ENCODE peak calls at places on chromosomes 6 and 20, in nine cellular contexts. One of them, this sample, is unnamed.

GRCh38 chr6:56370127-56370540 is 122.8 kb upstream of the COL21A1 start:
- DNase-seq in stimulated activated CD8-positive, alpha-beta memory T cell treated with anti-CD3 and anti-CD28 coated beads, Interleukin-7, amount 100 ng/mL, for 1 hour: no peak
- DNase-seq in GM12891: no peak
- DNase-seq in spleen: no peak
- DNase-seq in AG04450: no peak
- DNase-seq in progenitor cell of endocrine pancreas: peak
- DNase-seq in activated CD8-positive, alpha-beta memory T cell treated with anti-CD3 and anti-CD28 coated beads for 48 hours: no peak
- DNase-seq in endodermal cell: peak
- DNase-seq in HuH-7.5: peak
- DNase-seq in this sample: peak

GRCh38 chr6:35681298-35681697 is 7.4 kb downstream of the FKBP5 start:
- DNase-seq in HuH-7.5: no peak
- DNase-seq in activated CD8-positive, alpha-beta memory T cell treated with anti-CD3 and anti-CD28 coated beads for 48 hours: no peak
- DNase-seq in AG04450: no peak
- DNase-seq in spleen: no peak
- DNase-seq in GM12891: no peak
- DNase-seq in endodermal cell: no peak
- DNase-seq in progenitor cell of endocrine pancreas: no peak
- DNase-seq in stimulated activated CD8-positive, alpha-beta memory T cell treated with anti-CD3 and anti-CD28 coated beads, Interleukin-7, amount 100 ng/mL, for 1 hour: no peak
- DNase-seq in this sample: no peak

GRCh38 chr6:33837971-33838665 is 34.3 kb upstream of the MLN start:
- DNase-seq in spleen: no peak
- DNase-seq in GM12891: no peak
- DNase-seq in activated CD8-positive, alpha-beta memory T cell treated with anti-CD3 and anti-CD28 coated beads for 48 hours: no peak
- DNase-seq in HuH-7.5: no peak
- DNase-seq in stimulated activated CD8-positive, alpha-beta memory T cell treated with anti-CD3 and anti-CD28 coated beads, Interleukin-7, amount 100 ng/mL, for 1 hour: no peak
- DNase-seq in progenitor cell of endocrine pancreas: no peak
- DNase-seq in AG04450: peak
- DNase-seq in endodermal cell: peak
- DNase-seq in this sample: no peak

GRCh38 chr6:128112494-128112893 is 211.6 kb upstream of the THEMIS start:
- DNase-seq in activated CD8-positive, alpha-beta memory T cell treated with anti-CD3 and anti-CD28 coated beads for 48 hours: no peak
- DNase-seq in endodermal cell: no peak
- DNase-seq in stimulated activated CD8-positive, alpha-beta memory T cell treated with anti-CD3 and anti-CD28 coated beads, Interleukin-7, amount 100 ng/mL, for 1 hour: no peak
- DNase-seq in HuH-7.5: no peak
- DNase-seq in progenitor cell of endocrine pancreas: no peak
- DNase-seq in GM12891: no peak
- DNase-seq in spleen: no peak
- DNase-seq in AG04450: no peak
- DNase-seq in this sample: no peak

GRCh38 chr6:71887744-71888115 is 1.4 kb downstream of the RIMS1 start:
- DNase-seq in HuH-7.5: no peak
- DNase-seq in GM12891: no peak
- DNase-seq in AG04450: no peak
- DNase-seq in stimulated activated CD8-positive, alpha-beta memory T cell treated with anti-CD3 and anti-CD28 coated beads, Interleukin-7, amount 100 ng/mL, for 1 hour: no peak
- DNase-seq in progenitor cell of endocrine pancreas: no peak
- DNase-seq in spleen: no peak
- DNase-seq in endodermal cell: no peak
- DNase-seq in activated CD8-positive, alpha-beta memory T cell treated with anti-CD3 and anti-CD28 coated beads for 48 hours: no peak
- DNase-seq in this sample: no peak

GRCh38 chr20:44572551-44573500 is 9.6 kb upstream of the PKIG start:
- DNase-seq in GM12891: no peak
- DNase-seq in AG04450: peak
- DNase-seq in stimulated activated CD8-positive, alpha-beta memory T cell treated with anti-CD3 and anti-CD28 coated beads, Interleukin-7, amount 100 ng/mL, for 1 hour: no peak
- DNase-seq in HuH-7.5: no peak
- DNase-seq in activated CD8-positive, alpha-beta memory T cell treated with anti-CD3 and anti-CD28 coated beads for 48 hours: no peak
- DNase-seq in endodermal cell: no peak
- DNase-seq in spleen: no peak
- DNase-seq in progenitor cell of endocrine pancreas: no peak
- DNase-seq in this sample: peak

GRCh38 chr6:84263557-84263956 is 36.1 kb upstream of the CEP162 start:
- DNase-seq in stimulated activated CD8-positive, alpha-beta memory T cell treated with anti-CD3 and anti-CD28 coated beads, Interleukin-7, amount 100 ng/mL, for 1 hour: no peak
- DNase-seq in spleen: no peak
- DNase-seq in GM12891: no peak
- DNase-seq in endodermal cell: no peak
- DNase-seq in AG04450: no peak
- DNase-seq in progenitor cell of endocrine pancreas: no peak
- DNase-seq in HuH-7.5: no peak
- DNase-seq in activated CD8-positive, alpha-beta memory T cell treated with anti-CD3 and anti-CD28 coated beads for 48 hours: no peak
- DNase-seq in this sample: no peak

GRCh38 chr6:143803769-143804540 is 39.2 kb upstream of the LTV1 start:
- DNase-seq in GM12891: no peak
- DNase-seq in activated CD8-positive, alpha-beta memory T cell treated with anti-CD3 and anti-CD28 coated beads for 48 hours: no peak
- DNase-seq in spleen: no peak
- DNase-seq in AG04450: no peak
- DNase-seq in endodermal cell: peak
- DNase-seq in progenitor cell of endocrine pancreas: no peak
- DNase-seq in stimulated activated CD8-positive, alpha-beta memory T cell treated with anti-CD3 and anti-CD28 coated beads, Interleukin-7, amount 100 ng/mL, for 1 hour: no peak
- DNase-seq in HuH-7.5: no peak
- DNase-seq in this sample: no peak

GRCh38 chr6:21348462-21349195 is 244.9 kb upstream of the SOX4 start:
- DNase-seq in spleen: no peak
- DNase-seq in progenitor cell of endocrine pancreas: no peak
- DNase-seq in stimulated activated CD8-positive, alpha-beta memory T cell treated with anti-CD3 and anti-CD28 coated beads, Interleukin-7, amount 100 ng/mL, for 1 hour: no peak
- DNase-seq in AG04450: peak
- DNase-seq in HuH-7.5: no peak
- DNase-seq in GM12891: no peak
- DNase-seq in endodermal cell: peak
- DNase-seq in activated CD8-positive, alpha-beta memory T cell treated with anti-CD3 and anti-CD28 coated beads for 48 hours: no peak
- DNase-seq in this sample: no peak

GRCh38 chr20:22509090-22509938 is 75.1 kb downstream of the FOXA2 start:
- DNase-seq in stimulated activated CD8-positive, alpha-beta memory T cell treated with anti-CD3 and anti-CD28 coated beads, Interleukin-7, amount 100 ng/mL, for 1 hour: no peak
- DNase-seq in HuH-7.5: no peak
- DNase-seq in AG04450: no peak
- DNase-seq in endodermal cell: no peak
- DNase-seq in spleen: no peak
- DNase-seq in GM12891: no peak
- DNase-seq in progenitor cell of endocrine pancreas: no peak
- DNase-seq in activated CD8-positive, alpha-beta memory T cell treated with anti-CD3 and anti-CD28 coated beads for 48 hours: no peak
- DNase-seq in this sample: no peak

GRCh38 chr20:49236301-49236700 is 17.1 kb downstream of the DDX27 start:
- DNase-seq in HuH-7.5: no peak
- DNase-seq in AG04450: no peak
- DNase-seq in spleen: peak
- DNase-seq in GM12891: no peak
- DNase-seq in activated CD8-positive, alpha-beta memory T cell treated with anti-CD3 and anti-CD28 coated beads for 48 hours: no peak
- DNase-seq in endodermal cell: no peak
- DNase-seq in stimulated activated CD8-positive, alpha-beta memory T cell treated with anti-CD3 and anti-CD28 coated beads, Interleukin-7, amount 100 ng/mL, for 1 hour: no peak
- DNase-seq in progenitor cell of endocrine pancreas: no peak
- DNase-seq in this sample: no peak

GRCh38 chr6:55058682-55059081 is 115.6 kb upstream of the HCRTR2 start:
- DNase-seq in HuH-7.5: no peak
- DNase-seq in spleen: no peak
- DNase-seq in GM12891: no peak
- DNase-seq in progenitor cell of endocrine pancreas: no peak
- DNase-seq in stimulated activated CD8-positive, alpha-beta memory T cell treated with anti-CD3 and anti-CD28 coated beads, Interleukin-7, amount 100 ng/mL, for 1 hour: no peak
- DNase-seq in activated CD8-positive, alpha-beta memory T cell treated with anti-CD3 and anti-CD28 coated beads for 48 hours: no peak
- DNase-seq in AG04450: no peak
- DNase-seq in endodermal cell: no peak
- DNase-seq in this sample: no peak

GRCh38 chr20:9332783-9333482 is 181.5 kb upstream of the LAMP5 start:
- DNase-seq in stimulated activated CD8-positive, alpha-beta memory T cell treated with anti-CD3 and anti-CD28 coated beads, Interleukin-7, amount 100 ng/mL, for 1 hour: no peak
- DNase-seq in activated CD8-positive, alpha-beta memory T cell treated with anti-CD3 and anti-CD28 coated beads for 48 hours: no peak
- DNase-seq in HuH-7.5: no peak
- DNase-seq in GM12891: no peak
- DNase-seq in spleen: no peak
- DNase-seq in AG04450: no peak
- DNase-seq in progenitor cell of endocrine pancreas: no peak
- DNase-seq in endodermal cell: no peak
- DNase-seq in this sample: no peak

GRCh38 chr6:140487586-140487985 is 1113.1 kb upstream of the CITED2 start:
- DNase-seq in endodermal cell: no peak
- DNase-seq in spleen: no peak
- DNase-seq in stimulated activated CD8-positive, alpha-beta memory T cell treated with anti-CD3 and anti-CD28 coated beads, Interleukin-7, amount 100 ng/mL, for 1 hour: no peak
- DNase-seq in HuH-7.5: no peak
- DNase-seq in AG04450: no peak
- DNase-seq in GM12891: no peak
- DNase-seq in progenitor cell of endocrine pancreas: no peak
- DNase-seq in activated CD8-positive, alpha-beta memory T cell treated with anti-CD3 and anti-CD28 coated beads for 48 hours: no peak
- DNase-seq in this sample: no peak